ENCODE peak calls at places on chromosomes 11 and 22, in four cellular contexts. Y, U, V and L are unnamed samples.

GRCh38 chr11:94305146-94305545 is 766 bp downstream of the IZUMO1R start:
- DNase-seq in Y (no peak), U (peak; percentile 36), V (no peak), L (no peak)

GRCh38 chr11:122664188-122664587 is 8.7 kb downstream of the UBASH3B start:
- DNase-seq in Y (no peak), U (no peak), V (no peak), L (no peak)

GRCh38 chr22:50656122-50657070 is 16.2 kb upstream of the SHANK3 start:
- DNase-seq in Y (no peak), U (peak; percentile 44), V (peak; percentile 58), L (peak; percentile 73)

GRCh38 chr11:71936825-71937224 is 8.0 kb downstream of the RNF121 start:
- DNase-seq in Y (no peak), U (peak; percentile 28), V (no peak), L (no peak)

GRCh38 chr11:3616721-3617460 is 24.9 kb downstream of the ART5 start:
- DNase-seq in Y (no peak), U (no peak), V (no peak), L (peak; percentile 66)

GRCh38 chr11:126415128-126415527 is 59.6 kb downstream of the ST3GAL4 start:
- DNase-seq in Y (no peak), U (no peak), V (no peak), L (peak; percentile 89)

GRCh38 chr11:114060402-114061052 is 1.0 kb downstream of the ZBTB16 start:
- DNase-seq in Y (no peak), U (no peak), V (no peak), L (peak; percentile 85)

GRCh38 chr11:17906436-17906835 is 106.4 kb downstream of the SERGEF start:
- DNase-seq in Y (no peak), U (no peak), V (no peak), L (no peak)

GRCh38 chr22:30516273-30516672 is 10.8 kb upstream of the SEC14L4 start:
- DNase-seq in Y (no peak), U (no peak), V (no peak), L (no peak)

GRCh38 chr11:77075425-77075905 is 8.7 kb downstream of the CAPN5 start:
- DNase-seq in Y (no peak), U (no peak), V (no peak), L (no peak)